ENCODE peak calls at places on chromosomes 12 and 14, in four cellular contexts. N is progenitor cell of endocrine pancreas; V is thyroid gland; I is activated CD4-positive, alpha-beta T cell treated with anti-CD3 and anti-CD28 coated beads, Interleukin-2, amount 10 ng/mL, durations not matched to agents 7 days and 5 days. A is an unnamed sample.

GRCh38 chr14:96582641-96582980 is 80.4 kb downstream of the PAPOLA start:
- DNase-seq in V (no peak), N (no peak), I (no peak), A (no peak)

GRCh38 chr12:111163422-111163821 is 205.5 kb downstream of the PHETA1 start:
- DNase-seq in I (no peak), V (no peak), N (no peak), A (no peak)

GRCh38 chr12:39892146-39892545 is 213.7 kb downstream of the SLC2A13 start:
- DNase-seq in V (no peak), N (no peak), I (no peak), A (peak; percentile 11)

GRCh38 chr12:120209851-120210250 is 8.9 kb upstream of the RPLP0 start:
- DNase-seq in I (no peak), V (no peak), N (no peak), A (no peak)

GRCh38 chr14:101620821-101621785 is 59.8 kb downstream of the DIO3 start:
- DNase-seq in N (no peak), V (no peak), I (no peak), A (no peak)

GRCh38 chr14:102591372-102591943 is 991 bp upstream of the RCOR1 start:
- DNase-seq in V (peak; percentile 37), N (peak; percentile 20), I (peak; percentile 18), A (no peak)

GRCh38 chr12:49636574-49636973 is 13.2 kb downstream of the PRPF40B start:
- DNase-seq in N (no peak), I (no peak), V (no peak), A (no peak)

GRCh38 chr12:54053625-54054441 is at the start of gene HOXC4:
- DNase-seq in N (no peak), V (no peak), I (no peak), A (no peak)

GRCh38 chr12:115873416-115874082 is 403.9 kb downstream of the MED13L start:
- DNase-seq in I (no peak), V (no peak), N (no peak), A (no peak)

GRCh38 chr12:38289396-38289795 is 27.2 kb upstream of the ALG10B start:
- DNase-seq in I (no peak), N (no peak), V (no peak), A (no peak)

GRCh38 chr14:65035049-65035448 is 48.4 kb downstream of the FNTB start:
- DNase-seq in I (no peak), V (peak; percentile 19), N (no peak), A (no peak)

GRCh38 chr14:56400426-56400825 is 179.2 kb upstream of the TMEM260 start:
- DNase-seq in I (no peak), N (no peak), V (no peak), A (no peak)

GRCh38 chr12:5840900-5841299 is 104.2 kb downstream of the ANO2 start:
- DNase-seq in I (no peak), V (no peak), N (no peak), A (no peak)

GRCh38 chr12:122948605-122949004 is 17.7 kb downstream of the ABCB9 start:
- DNase-seq in V (no peak), N (no peak), I (no peak), A (no peak)

GRCh38 chr14:35999264-35999663 is 173.1 kb downstream of the BRMS1L start:
- DNase-seq in I (no peak), V (no peak), N (no peak), A (no peak)

GRCh38 chr12:53160673-53161072 is 19.8 kb upstream of the ZNF740 start:
- DNase-seq in N (no peak), I (no peak), V (no peak), A (no peak)

GRCh38 chr12:12405882-12406281 is 49.0 kb downstream of the BORCS5 start:
- DNase-seq in I (no peak), V (peak; percentile 55), N (no peak), A (no peak)

GRCh38 chr14:61322011-61322798 is 826 bp downstream of the PRKCH start:
- DNase-seq in V (peak; percentile 83), N (no peak), I (no peak), A (no peak)

GRCh38 chr14:100524933-100525243 is 62.3 kb downstream of the BEGAIN start:
- DNase-seq in V (no peak), N (peak; percentile 20), I (peak; percentile 57), A (no peak)

GRCh38 chr12:113414519-113415038 is 7.6 kb upstream of the SDSL start:
- DNase-seq in I (no peak), N (no peak), V (no peak), A (no peak)

GRCh38 chr14:98462908-98463307 is 809.1 kb downstream of the BCL11B start:
- DNase-seq in V (no peak), N (no peak), I (no peak), A (no peak)

GRCh38 chr12:118773956-118774723 is 207.2 kb upstream of the SRRM4 start:
- DNase-seq in V (no peak), I (no peak), N (peak; percentile 22), A (no peak)

GRCh38 chr12:116964740-116965090 is 54.0 kb downstream of the FBXW8 start:
- DNase-seq in N (no peak), I (no peak), V (no peak), A (no peak)

GRCh38 chr12:52215587-52216031 is 17.4 kb upstream of the KRT7 start:
- DNase-seq in N (no peak), I (no peak), V (peak; percentile 57), A (no peak)

GRCh38 chr12:119115296-119115905 is 63.3 kb upstream of the HSPB8 start:
- DNase-seq in I (peak; percentile 38), N (peak; percentile 54), V (peak; percentile 22), A (no peak)

GRCh38 chr14:52048641-52049204 is 20.1 kb downstream of the NID2 start:
- DNase-seq in N (no peak), V (peak; percentile 66), I (no peak), A (no peak)

GRCh38 chr14:104770851-104771272 is 17.9 kb downstream of the SIVA1 start:
- DNase-seq in V (no peak), I (no peak), N (no peak), A (no peak)